ENCODE peak calls at places on chromosome 21, in nine cellular contexts. J is dorsolateral prefrontal cortex, A is NCI-H774, H is cerebellar nuclear complex, Z is BJ, R is NCI-H146, F is upper lobe of right lung, L is stromal cell of bone marrow, K is SIG-M5. P is an unnamed sample.

GRCh38 chr21:44301093-44301492 is 1.2 kb downstream of the PFKL start:
- DNase-seq in J (no peak), A (no peak), H (no peak), Z (no peak), R (no peak), F (no peak), L (no peak), K (no peak), P (no peak)

GRCh38 chr21:26167593-26167992 is 3.0 kb downstream of the APP start:
- DNase-seq in J (no peak), A (no peak), H (peak; percentile 22), Z (no peak), R (peak; percentile 27), F (no peak), L (no peak), K (no peak), P (no peak)

GRCh38 chr21:36104306-36105300 is 30.3 kb upstream of the CBR3 start:
- DNase-seq in J (peak; percentile 80), A (no peak), H (no peak), Z (no peak), R (no peak), F (no peak), L (no peak), K (no peak), P (no peak)

GRCh38 chr21:23475518-23476189 is 2131.6 kb downstream of the MRPL39 start:
- DNase-seq in J (no peak), A (no peak), H (no peak), Z (no peak), R (no peak), F (no peak), L (no peak), K (no peak), P (no peak)

GRCh38 chr21:42639646-42640152 is 13.7 kb upstream of the PDE9A start:
- DNase-seq in J (no peak), A (no peak), H (no peak), Z (no peak), R (no peak), F (peak; percentile 22), L (no peak), K (no peak), P (no peak)

GRCh38 chr21:46057111-46057709 is 40.7 kb upstream of the COL6A2 start:
- DNase-seq in J (peak; percentile 6), A (no peak), H (no peak), Z (no peak), R (no peak), F (peak; percentile 61), L (no peak), K (no peak), P (no peak)

GRCh38 chr21:42208801-42209490 is 10.0 kb upstream of the ABCG1 start:
- DNase-seq in J (no peak), A (no peak), H (no peak), Z (no peak), R (no peak), F (peak; percentile 26), L (no peak), K (no peak), P (no peak)

GRCh38 chr21:34302496-34302895 is 61.3 kb upstream of the KCNE2 start:
- DNase-seq in J (no peak), A (no peak), H (no peak), Z (no peak), R (no peak), F (no peak), L (no peak), K (no peak), P (no peak)

GRCh38 chr21:39620856-39621255 is 8.1 kb downstream of the B3GALT5 start:
- DNase-seq in J (no peak), A (no peak), H (no peak), Z (no peak), R (no peak), F (no peak), L (no peak), K (no peak), P (no peak)

GRCh38 chr21:43611598-43612369 is 47.5 kb downstream of the HSF2BP start:
- DNase-seq in J (peak; percentile 54), A (no peak), H (no peak), Z (no peak), R (peak; percentile 70), F (peak; percentile 84), L (no peak), K (no peak), P (no peak)

GRCh38 chr21:45236481-45236880 is 51.2 kb downstream of the POFUT2 start:
- DNase-seq in J (no peak), A (no peak), H (no peak), Z (no peak), R (no peak), F (no peak), L (no peak), K (no peak), P (peak; percentile 4)

GRCh38 chr21:41232055-41232454 is 64.1 kb downstream of the BACE2 start:
- DNase-seq in J (no peak), A (no peak), H (no peak), Z (no peak), R (no peak), F (no peak), L (no peak), K (no peak), P (no peak)

GRCh38 chr21:32690085-32690484 is 37.7 kb downstream of the SYNJ1 start:
- DNase-seq in J (no peak), A (no peak), H (no peak), Z (no peak), R (no peak), F (no peak), L (no peak), K (no peak), P (no peak)

GRCh38 chr21:32549454-32549853 is 35.9 kb downstream of the TCP10L start:
- DNase-seq in J (no peak), A (no peak), H (no peak), Z (no peak), R (no peak), F (no peak), L (no peak), K (no peak), P (no peak)

GRCh38 chr21:37582613-37583012 is 216.0 kb downstream of the DYRK1A start:
- DNase-seq in J (no peak), A (peak; percentile 15), H (no peak), Z (no peak), R (peak; percentile 32), F (no peak), L (peak; percentile 20), K (no peak), P (no peak)

GRCh38 chr21:42644223-42645208 is 8.9 kb upstream of the PDE9A start:
- DNase-seq in J (no peak), A (no peak), H (no peak), Z (no peak), R (no peak), F (no peak), L (no peak), K (no peak), P (no peak)

GRCh38 chr21:29077651-29078090 is 4.2 kb upstream of the CCT8 start:
- DNase-seq in J (no peak), A (peak; percentile 28), H (no peak), Z (no peak), R (peak; percentile 62), F (no peak), L (no peak), K (no peak), P (no peak)

GRCh38 chr21:34031835-34032370 is 41.5 kb upstream of the MRPS6 start:
- DNase-seq in J (no peak), A (no peak), H (no peak), Z (no peak), R (no peak), F (no peak), L (no peak), K (no peak), P (no peak)

GRCh38 chr21:36487641-36488307 is 7.9 kb upstream of the CLDN14 start:
- DNase-seq in J (no peak), A (peak; percentile 55), H (no peak), Z (no peak), R (no peak), F (no peak), L (no peak), K (no peak), P (no peak)

GRCh38 chr21:42040411-42041180 is 30.4 kb upstream of the ZBTB21 start:
- DNase-seq in J (no peak), A (no peak), H (no peak), Z (peak; percentile 98), R (no peak), F (no peak), L (peak; percentile 98), K (no peak), P (no peak)

GRCh38 chr21:32653326-32653901 is 41.2 kb upstream of the CFAP298 start:
- DNase-seq in J (no peak), A (no peak), H (no peak), Z (no peak), R (no peak), F (no peak), L (peak; percentile 0), K (no peak), P (no peak)

GRCh38 chr21:44940116-44940631 is 345 bp downstream of the SLX9 start:
- DNase-seq in J (no peak), A (no peak), H (no peak), Z (no peak), R (no peak), F (no peak), L (no peak), K (no peak), P (no peak)

GRCh38 chr21:24272527-24272938 is 1334.7 kb downstream of the MRPL39 start:
- DNase-seq in J (no peak), A (no peak), H (no peak), Z (no peak), R (no peak), F (no peak), L (no peak), K (no peak), P (no peak)

GRCh38 chr21:32001390-32001789 is 128.6 kb downstream of the HUNK start:
- DNase-seq in J (no peak), A (peak; percentile 17), H (no peak), Z (no peak), R (peak; percentile 23), F (peak; percentile 37), L (no peak), K (no peak), P (no peak)

GRCh38 chr21:36792505-36792967 is 93.6 kb downstream of the SIM2 start:
- DNase-seq in J (no peak), A (no peak), H (peak; percentile 50), Z (no peak), R (peak; percentile 51), F (no peak), L (no peak), K (no peak), P (no peak)

GRCh38 chr21:44752701-44753235 is 41.4 kb upstream of the TSPEAR start:
- DNase-seq in J (no peak), A (no peak), H (no peak), Z (no peak), R (peak; percentile 67), F (no peak), L (no peak), K (no peak), P (no peak)

GRCh38 chr21:32819702-32820101 is 48.1 kb upstream of the PAXBP1 start:
- DNase-seq in J (no peak), A (no peak), H (no peak), Z (peak; percentile 74), R (no peak), F (no peak), L (peak; percentile 95), K (no peak), P (no peak)

GRCh38 chr21:17799414-17800164 is 19.6 kb downstream of the C21orf91 start:
- DNase-seq in J (no peak), A (no peak), H (no peak), Z (no peak), R (no peak), F (no peak), L (no peak), K (no peak), P (no peak)

GRCh38 chr21:18545908-18546307 is 142.3 kb upstream of the TMPRSS15 start:
- DNase-seq in J (no peak), A (no peak), H (no peak), Z (no peak), R (no peak), F (no peak), L (peak; percentile 33), K (no peak), P (no peak)

GRCh38 chr21:44464351-44464750 is 9.0 kb downstream of the LRRC3 start:
- DNase-seq in J (no peak), A (no peak), H (no peak), Z (no peak), R (no peak), F (no peak), L (no peak), K (no peak), P (no peak)

GRCh38 chr21:33373451-33373850 is 29.8 kb upstream of the IFNGR2 start:
- DNase-seq in J (no peak), A (no peak), H (no peak), Z (no peak), R (no peak), F (peak; percentile 45), L (no peak), K (no peak), P (no peak)

P was measured in lower leg skin.